ENCODE peak calls at places on chromosomes 2 and 18, in ten cellular contexts. I is A549; Q is hepatocyte; E is esophagus squamous epithelium; K is fibroblast of lung; O is A673; C is pancreas; Z is SJSA1; U is CD8-positive, alpha-beta memory T cell; B is stomach. W is an unnamed sample.
A peak's percentile ranks its signal among the peaks of the same experiment; 100 is the strongest.

GRCh38 chr2:106843001-106843909 is 42.7 kb downstream of the ST6GAL2 start:
- DNase-seq in E (no peak), O (no peak), K (no peak), U (no peak), I (no peak), B (no peak), Z (no peak), Q (no peak), C (no peak), W (peak; percentile 2)

GRCh38 chr18:74715306-74715705 is 117.6 kb downstream of the ZNF407 start:
- DNase-seq in O (no peak), I (no peak), E (no peak), Q (no peak), K (no peak), U (no peak), C (no peak), Z (no peak), B (no peak), W (no peak)

GRCh38 chr18:57527479-57528237 is 58.8 kb downstream of the FECH start:
- DNase-seq in E (no peak), I (no peak), K (no peak), Z (no peak), Q (no peak), U (no peak), B (no peak), O (no peak), C (no peak), W (no peak)

GRCh38 chr2:238720232-238720672 is 127.6 kb upstream of the TWIST2 start:
- DNase-seq in I (peak; percentile 59), B (peak; percentile 54), Q (peak; percentile 71), K (peak; percentile 31), Z (peak; percentile 36), U (no peak), C (no peak), O (peak; percentile 52), E (no peak), W (peak; percentile 91)

GRCh38 chr2:20191714-20192569 is 33.0 kb downstream of the SDC1 start:
- DNase-seq in Q (no peak), O (no peak), K (no peak), Z (no peak), I (no peak), U (no peak), C (no peak), E (no peak), B (peak; percentile 68), W (no peak)

GRCh38 chr2:47076126-47076506 is 79.0 kb downstream of the STPG4 start:
- DNase-seq in C (no peak), U (no peak), K (no peak), O (no peak), B (no peak), I (no peak), Q (no peak), E (no peak), Z (no peak), W (no peak)

GRCh38 chr2:20050104-20050711 is 1.2 kb downstream of the LAPTM4A start:
- DNase-seq in I (no peak), U (no peak), K (peak; percentile 79), Q (peak; percentile 64), B (no peak), O (peak; percentile 65), C (no peak), Z (peak; percentile 44), E (no peak), W (peak; percentile 86)

GRCh38 chr2:241808051-241808450 is 942 bp upstream of the NEU4 start:
- DNase-seq in O (no peak), Q (peak; percentile 46), E (no peak), C (no peak), B (no peak), Z (no peak), K (no peak), U (no peak), I (no peak), W (no peak)

GRCh38 chr2:152298754-152299153 is 36.2 kb upstream of the FMNL2 start:
- DNase-seq in E (no peak), O (peak; percentile 23), Z (peak; percentile 29), C (no peak), K (peak; percentile 75), Q (no peak), B (no peak), U (no peak), I (peak; percentile 18), W (no peak)

GRCh38 chr2:20291106-20291564 is 59.5 kb downstream of the PUM2 start:
- DNase-seq in B (peak; percentile 55), I (peak; percentile 91), E (no peak), Q (peak; percentile 89), O (peak; percentile 86), Z (peak; percentile 65), U (no peak), C (no peak), K (peak; percentile 75), W (peak; percentile 80)

GRCh38 chr2:112087346-112088020 is 32.4 kb downstream of the TMEM87B start:
- DNase-seq in E (no peak), K (no peak), O (no peak), Q (no peak), I (no peak), B (no peak), Z (no peak), C (no peak), U (no peak), W (no peak)

GRCh38 chr2:177799531-177799930 is 273.0 kb downstream of the PDE11A start:
- DNase-seq in O (peak; percentile 55), E (no peak), B (no peak), C (no peak), Z (peak; percentile 10), Q (peak; percentile 60), K (peak; percentile 30), U (no peak), I (peak; percentile 41), W (peak; percentile 73)

GRCh38 chr2:128547667-128548066 is 229.0 kb upstream of the HS6ST1 start:
- DNase-seq in E (no peak), I (no peak), B (peak; percentile 10), Q (no peak), K (no peak), C (no peak), Z (no peak), O (no peak), U (no peak), W (no peak)
- H3K4me1 ChIP-seq in E (no peaks in the 10 kb centered on the region), I (no peaks in the 10 kb centered on the region), B (no peaks in the 10 kb centered on the region), Q (no peaks in the 10 kb centered on the region), K (no peaks in the 10 kb centered on the region), C (no peaks in the 10 kb centered on the region), Z (peaks cover 33% of the 10 kb centered on the region), O (peaks cover 14% of the 10 kb centered on the region), U (no peaks in the 10 kb centered on the region), W (no peaks in the 10 kb centered on the region)

DNA sequence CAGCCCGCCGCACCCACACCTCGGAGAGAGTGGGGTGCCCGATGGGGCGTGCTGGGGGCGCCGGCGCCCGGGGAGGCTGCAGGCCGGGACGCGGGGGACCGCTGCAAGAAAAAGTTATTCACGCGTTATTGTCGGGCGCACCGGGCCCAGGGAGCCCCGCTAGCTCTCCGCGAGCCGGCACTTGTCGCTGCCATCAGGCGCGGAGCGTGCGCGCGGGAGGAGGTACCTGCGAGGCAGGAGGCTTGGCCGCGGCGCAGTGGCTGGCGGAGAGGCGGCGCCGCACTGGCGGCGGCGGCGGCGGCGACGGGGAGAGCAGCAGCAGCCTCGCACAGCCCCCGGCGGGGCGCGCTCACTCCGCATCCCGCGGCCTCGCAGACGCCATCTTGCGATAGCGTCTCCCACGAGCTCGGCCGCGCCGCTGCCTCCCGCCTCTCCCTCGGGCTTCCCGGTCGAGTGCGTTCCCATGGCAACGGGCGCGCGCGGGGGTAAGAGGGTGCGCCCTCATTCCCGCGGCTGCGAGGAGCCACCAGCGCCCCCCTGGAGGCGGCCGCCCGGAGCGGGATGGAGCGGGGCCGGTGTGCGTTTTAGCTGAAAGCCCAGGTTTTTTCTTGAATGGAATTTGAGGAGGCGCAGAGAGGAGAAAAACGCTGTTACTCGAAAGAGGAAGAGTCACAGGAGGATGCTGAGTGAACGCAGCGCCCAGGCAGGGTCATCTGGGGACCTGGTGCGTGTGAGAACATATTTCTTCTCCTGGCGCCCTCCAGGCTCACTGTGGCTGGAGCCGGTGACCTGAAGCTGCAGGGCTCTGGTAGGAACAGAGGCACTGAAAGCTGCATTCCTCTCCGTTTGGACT is at the start of gene CHN1:
- DNase-seq in K (peak; percentile 74), O (peak; percentile 83), C (peak; percentile 63), E (peak; percentile 9), B (peak; percentile 49), Z (peak; percentile 71), I (peak; percentile 87), U (peak; percentile 62), Q (peak; percentile 88), W (peak; percentile 71)
- H3K4me1 ChIP-seq in K (peaks cover 2% of the 10 kb centered on the region), O (peaks cover 2% of the 10 kb centered on the region), C (no peaks in the 10 kb centered on the region), E (peaks cover 4% of the 10 kb centered on the region), B (peaks cover 12% of the 10 kb centered on the region), Z (peaks cover 22% of the 10 kb centered on the region), I (peaks cover 13% of the 10 kb centered on the region), U (peaks cover 9% of the 10 kb centered on the region), Q (no peaks in the 10 kb centered on the region), W (peaks cover 9% of the 10 kb centered on the region)

DNA sequence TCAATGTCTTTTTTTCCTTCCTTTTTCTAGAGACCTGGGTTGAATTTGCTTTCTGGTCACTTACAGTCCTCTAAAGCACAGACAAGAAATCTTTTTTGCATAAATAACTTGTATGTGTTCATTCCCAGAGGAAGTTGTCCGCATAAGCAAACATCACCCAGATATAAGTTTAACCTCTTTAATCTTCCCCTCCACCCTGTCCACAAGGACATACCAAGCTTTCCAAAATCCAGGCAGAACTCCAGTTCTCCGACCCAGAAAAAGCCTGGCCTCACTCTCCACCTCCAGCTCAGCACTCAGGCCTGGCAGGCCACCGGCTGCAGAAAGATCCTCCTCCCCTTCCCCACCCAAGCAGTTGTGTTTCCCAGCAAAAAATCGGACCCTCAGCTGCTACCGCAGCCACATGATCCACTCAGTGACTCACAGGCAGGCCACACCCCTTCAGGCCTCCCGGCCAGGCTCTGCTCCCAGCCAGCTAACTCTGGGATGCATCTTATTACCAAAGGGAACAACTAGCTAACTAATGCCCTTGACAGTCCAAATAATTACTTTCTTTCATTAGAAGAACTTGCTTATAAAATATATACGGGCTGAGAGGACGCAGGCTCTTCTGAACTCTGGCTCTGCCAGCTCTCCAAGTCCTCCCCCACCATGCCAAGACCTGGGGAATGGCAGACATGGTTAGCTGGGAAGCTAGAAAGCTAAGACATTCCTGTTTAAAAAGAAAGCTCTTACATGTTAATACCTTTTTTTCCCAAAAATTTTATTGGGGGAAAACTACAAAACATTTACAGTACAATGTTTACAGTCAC is 4.5 kb downstream of the ZFP36L2 start:
- DNase-seq in Z (peak; percentile 92), Q (peak; percentile 95), I (peak; percentile 91), B (peak; percentile 83), E (peak; percentile 35), O (peak; percentile 87), K (peak; percentile 98), U (peak; percentile 45), C (peak; percentile 87), W (peak; percentile 84)
- H3K4me1 ChIP-seq in Z (peaks cover 72% of the 10 kb centered on the region), Q (peaks cover 38% of the 10 kb centered on the region), I (peaks cover 52% of the 10 kb centered on the region), B (peaks cover 39% of the 10 kb centered on the region), E (peaks cover 43% of the 10 kb centered on the region), O (peaks cover 51% of the 10 kb centered on the region), K (peaks cover 19% of the 10 kb centered on the region), U (peaks cover 32% of the 10 kb centered on the region), C (peaks cover 19% of the 10 kb centered on the region), W (peaks cover 72% of the 10 kb centered on the region)

DNA sequence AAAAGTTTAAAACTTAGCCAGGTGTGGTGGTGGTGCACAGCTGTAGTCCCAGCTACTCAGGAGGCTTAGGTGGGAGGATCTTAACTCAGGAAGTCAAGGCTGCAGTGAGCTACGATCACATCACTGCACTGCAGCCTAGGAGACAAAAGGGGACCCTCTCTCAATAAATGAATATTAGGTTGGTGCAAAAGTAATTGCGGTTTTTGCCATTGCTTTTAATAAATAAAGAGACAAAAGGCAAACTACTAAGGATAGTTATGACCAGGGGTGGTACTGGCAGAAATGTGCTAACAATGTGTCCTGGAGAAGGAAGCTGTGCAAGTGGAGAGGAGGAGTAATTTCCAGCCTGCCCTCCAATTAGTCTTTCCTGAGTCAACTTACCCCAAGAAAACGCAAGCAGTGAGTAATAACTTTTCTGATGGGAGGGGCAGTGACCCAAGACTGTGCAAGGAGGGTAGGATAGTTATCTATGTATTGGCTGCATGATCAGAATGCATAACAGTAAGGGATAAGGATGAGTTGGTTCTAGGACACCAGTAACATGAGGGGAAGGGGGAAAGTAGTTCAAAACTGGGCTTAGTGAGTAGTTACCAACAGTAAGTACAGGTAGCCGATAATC is 1.5 kb downstream of the EXOC6B start:
- DNase-seq in Q (peak; percentile 35), K (peak; percentile 71), Z (peak; percentile 37), B (no peak), U (no peak), I (no peak), E (no peak), C (no peak), O (peak; percentile 22), W (no peak)
- H3K4me1 ChIP-seq in Q (peaks cover 9% of the 10 kb centered on the region), K (peaks cover 17% of the 10 kb centered on the region), Z (peaks cover 47% of the 10 kb centered on the region), B (peaks cover 20% of the 10 kb centered on the region), U (peaks cover 22% of the 10 kb centered on the region), I (peaks cover 32% of the 10 kb centered on the region), E (peaks cover 19% of the 10 kb centered on the region), C (no peaks in the 10 kb centered on the region), O (peaks cover 10% of the 10 kb centered on the region), W (no peaks in the 10 kb centered on the region)

W was measured in Karpas-422.